ENCODE peak calls at places on chromosomes 7 and 10, in ten cellular contexts. W is cardiac muscle cell; B is neuronal stem cell; V is aorta; U is SJSA1; R is brain microvascular endothelial cell; Z is hepatocyte; G is CD4-positive, CD25-positive, alpha-beta regulatory T cell; F is psoas muscle; P is right lobe of liver. I is an unnamed sample.

GRCh38 chr7:43390601-43391000 is 192.3 kb upstream of the STK17A start:
- DNase-seq in W (no peak), B (no peak), V (no peak), U (no peak), R (no peak), Z (no peak), G (no peak), F (no peak), P (no peak), I (no peak)

GRCh38 chr7:106621393-106622132 is 39.4 kb downstream of the CCDC71L start:
- DNase-seq in W (no peak), B (no peak), V (no peak), U (no peak), R (no peak), Z (no peak), G (no peak), F (no peak), P (peak; percentile 55), I (no peak)

GRCh38 chr10:59333731-59334130 is 28.6 kb downstream of the FAM13C start:
- DNase-seq in W (no peak), B (no peak), V (no peak), U (no peak), R (no peak), Z (no peak), G (no peak), F (no peak), P (no peak), I (no peak)

GRCh38 chr10:34187201-34187600 is 627.9 kb downstream of the PARD3 start:
- DNase-seq in W (peak; percentile 26), B (no peak), V (no peak), U (peak; percentile 96), R (peak; percentile 46), Z (no peak), G (no peak), F (no peak), P (no peak), I (no peak)

GRCh38 chr10:52631146-52631545 is 141.4 kb downstream of the MBL2 start:
- DNase-seq in W (no peak), B (no peak), V (no peak), U (no peak), R (no peak), Z (no peak), G (no peak), F (no peak), P (no peak), I (no peak)

GRCh38 chr7:45136106-45137060 is 21.2 kb upstream of the RAMP3 start:
- DNase-seq in W (peak; percentile 84), B (peak; percentile 75), V (peak; percentile 40), U (peak; percentile 37), R (peak; percentile 44), Z (peak; percentile 83), G (peak; percentile 77), F (no peak), P (peak; percentile 64), I (no peak)

GRCh38 chr7:79461660-79462059 is 8.2 kb upstream of the MAGI2 start:
- DNase-seq in W (peak; percentile 76), B (no peak), V (no peak), U (no peak), R (peak; percentile 66), Z (peak; percentile 55), G (no peak), F (no peak), P (no peak), I (no peak)

GRCh38 chr10:51718804-51719291 is 19.5 kb upstream of the CSTF2T start:
- DNase-seq in W (peak; percentile 72), B (no peak), V (no peak), U (no peak), R (peak; percentile 28), Z (peak; percentile 13), G (no peak), F (no peak), P (no peak), I (no peak)

GRCh38 chr7:105350906-105351305 is 37.8 kb downstream of the SRPK2 start:
- DNase-seq in W (no peak), B (no peak), V (no peak), U (no peak), R (no peak), Z (no peak), G (no peak), F (no peak), P (no peak), I (no peak)

GRCh38 chr7:105353752-105354328 is 34.9 kb downstream of the SRPK2 start:
- DNase-seq in W (peak; percentile 80), B (no peak), V (no peak), U (peak; percentile 8), R (peak; percentile 61), Z (no peak), G (no peak), F (no peak), P (peak; percentile 55), I (no peak)

GRCh38 chr7:105352018-105352612 is 36.6 kb downstream of the SRPK2 start:
- DNase-seq in W (peak; percentile 98), B (no peak), V (peak; percentile 81), U (peak; percentile 88), R (peak; percentile 72), Z (peak; percentile 39), G (peak; percentile 82), F (peak; percentile 83), P (peak; percentile 63), I (peak; percentile 83)

GRCh38 chr7:105354383-105354782 is 34.3 kb downstream of the SRPK2 start:
- DNase-seq in W (no peak), B (no peak), V (no peak), U (no peak), R (no peak), Z (no peak), G (no peak), F (no peak), P (no peak), I (no peak)

GRCh38 chr7:105352922-105353668 is 35.6 kb downstream of the SRPK2 start:
- DNase-seq in W (no peak), B (no peak), V (no peak), U (no peak), R (no peak), Z (no peak), G (no peak), F (no peak), P (no peak), I (no peak)
- H3K27ac ChIP-seq in W (no peak overlapping the region), B (no peak overlapping the region), V (no peak overlapping the region), U (no peak overlapping the region), R (peak overlapping the region; percentile 83), Z (peak overlapping the region; percentile 84), G (peak overlapping the region; percentile 66), F (no peak overlapping the region), P (no peak overlapping the region), I (peak overlapping the region; percentile 48)

DNA sequence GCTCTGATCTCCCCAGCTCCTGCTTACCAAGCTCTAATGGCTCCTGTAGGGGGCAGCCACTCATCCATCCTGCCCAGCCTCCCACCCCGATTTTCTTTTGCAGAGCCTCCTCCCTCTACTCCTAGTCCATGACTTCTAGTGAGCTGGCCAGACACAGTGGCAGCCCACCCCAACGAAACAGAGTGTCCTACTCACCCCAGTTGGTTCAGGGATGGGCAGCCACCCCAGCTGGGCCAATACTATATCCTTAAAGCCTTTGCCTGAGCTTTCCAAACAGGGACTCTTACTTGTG is 77.1 kb downstream of the GRID1 start:
- DNase-seq in W (no peak), B (no peak), V (no peak), U (no peak), R (no peak), Z (no peak), G (no peak), F (no peak), P (peak; percentile 17), I (no peak)
- H3K27ac ChIP-seq in W (no peak overlapping the region), B (no peak overlapping the region), V (no peak overlapping the region), U (no peak overlapping the region), R (no peak overlapping the region), Z (no peak overlapping the region), G (no peak overlapping the region), F (no peak overlapping the region), P (no peak overlapping the region), I (no peak overlapping the region)

DNA sequence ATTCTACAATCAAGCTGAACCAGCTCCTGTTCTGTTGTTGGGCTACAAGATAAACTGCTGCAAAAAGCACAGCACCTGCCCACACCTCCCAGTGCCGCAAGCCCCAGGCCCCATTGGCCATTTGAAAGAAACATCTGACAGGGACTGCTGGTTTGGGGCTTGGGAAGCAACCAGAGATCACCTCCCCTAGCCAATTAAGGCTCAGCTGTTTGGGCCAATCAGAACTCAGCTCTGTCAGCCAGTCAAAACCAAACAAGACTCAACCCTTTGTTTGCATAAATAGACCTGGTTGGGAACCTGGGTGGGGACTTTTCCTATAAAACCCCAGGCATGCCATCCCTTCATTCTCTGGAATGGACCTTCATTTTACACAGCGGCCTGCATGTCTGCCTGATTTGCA is 17.2 kb upstream of the NME8 start:
- DNase-seq in W (no peak), B (no peak), V (no peak), U (no peak), R (no peak), Z (no peak), G (no peak), F (no peak), P (no peak), I (no peak)
- H3K27ac ChIP-seq in W (no peak overlapping the region), B (no peak overlapping the region), V (no peak overlapping the region), U (no peak overlapping the region), R (no peak overlapping the region), Z (no peak overlapping the region), G (no peak overlapping the region), F (no peak overlapping the region), P (no peak overlapping the region), I (no peak overlapping the region)

GRCh38 chr10:103154464-103155299 is 38.4 kb downstream of the NT5C2 start:
- DNase-seq in W (peak; percentile 48), B (no peak), V (no peak), U (no peak), R (no peak), Z (no peak), G (no peak), F (no peak), P (no peak), I (no peak)

GRCh38 chr10:103153302-103153759 is 39.7 kb downstream of the NT5C2 start:
- DNase-seq in W (peak; percentile 60), B (no peak), V (no peak), U (peak; percentile 43), R (no peak), Z (no peak), G (no peak), F (no peak), P (no peak), I (no peak)

GRCh38 chr10:103153765-103154197 is 39.3 kb downstream of the NT5C2 start:
- DNase-seq in W (peak; percentile 57), B (no peak), V (no peak), U (peak; percentile 53), R (no peak), Z (no peak), G (no peak), F (no peak), P (no peak), I (no peak)

GRCh38 chr10:103157246-103157645 is 35.8 kb downstream of the NT5C2 start:
- DNase-seq in W (no peak), B (no peak), V (no peak), U (no peak), R (no peak), Z (no peak), G (no peak), F (no peak), P (no peak), I (no peak)

DNA sequence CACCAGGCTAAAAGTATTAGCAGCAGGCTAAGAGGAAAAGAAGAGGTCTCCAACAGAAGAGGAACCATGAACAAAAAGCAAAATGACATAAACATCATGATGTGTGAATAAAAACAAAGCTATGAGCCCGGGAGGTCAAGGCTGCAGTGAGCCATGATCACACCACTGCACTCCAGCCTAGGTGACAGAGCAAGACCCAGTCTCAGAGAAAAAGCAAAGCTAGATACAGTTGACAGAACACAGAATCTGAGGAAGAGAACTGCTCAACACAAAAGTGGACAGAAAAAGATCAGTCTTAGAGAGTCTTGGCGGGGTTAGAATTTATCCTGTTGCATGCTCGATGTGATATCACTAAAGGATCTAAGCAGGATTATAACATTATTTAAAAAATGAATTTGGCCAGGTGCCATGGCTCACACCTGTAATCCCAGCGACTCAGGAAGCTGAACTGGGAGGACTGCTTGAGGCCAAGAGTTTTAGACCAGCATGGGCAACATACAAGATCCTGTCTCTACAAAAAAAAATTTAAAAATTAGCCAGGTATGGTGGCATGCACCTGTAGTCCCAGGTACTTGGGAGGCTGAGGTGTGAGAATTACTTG is 37.5 kb downstream of the NT5C2 start:
- DNase-seq in W (no peak), B (no peak), V (no peak), U (peak; percentile 34), R (no peak), Z (no peak), G (no peak), F (no peak), P (no peak), I (no peak)
- H3K27ac ChIP-seq in W (peak overlapping the region; percentile 65), B (no peak overlapping the region), V (no peak overlapping the region), U (no peak overlapping the region), R (no peak overlapping the region), Z (peak overlapping the region; percentile 85), G (no peak overlapping the region), F (peak overlapping the region; percentile 86), P (no peak overlapping the region), I (peak overlapping the region; percentile 33)

I was measured in coronary artery.